ENCODE peak calls at places on chromosome 7, in four cellular contexts. E is A549, F is K562, D is HepG2. I is an unnamed sample.

GRCh38 chr7:150307129-150307528 is 16.0 kb upstream of the LRRC61 start:
- DNase-seq in E (no peak), F (no peak), D (no peak), I (no peak)

GRCh38 chr7:11168622-11169170 is 195.0 kb downstream of the PHF14 start:
- DNase-seq in E (no peak), F (no peak), D (no peak), I (no peak)

GRCh38 chr7:6650086-6650485 is 13.0 kb downstream of the ZNF316 start:
- DNase-seq in E (no peak), F (no peak), D (no peak), I (no peak)

GRCh38 chr7:5525271-5526189 is 101.9 kb upstream of the TNRC18 start:
- DNase-seq in E (peak; percentile 74), F (peak; percentile 27), D (peak; percentile 39), I (peak; percentile 63)

GRCh38 chr7:44057849-44058758 is 7.3 kb downstream of the PGAM2 start:
- DNase-seq in E (no peak), F (no peak), D (no peak), I (no peak)

GRCh38 chr7:97219237-97219636 is 101.7 kb downstream of the SDHAF3 start:
- DNase-seq in E (no peak), F (no peak), D (no peak), I (no peak)

GRCh38 chr7:102096706-102097427 is 189.8 kb upstream of the SH2B2 start:
- DNase-seq in E (no peak), F (no peak), D (no peak), I (no peak)

GRCh38 chr7:157019718-157020451 is 9.4 kb upstream of the MNX1 start:
- DNase-seq in E (no peak), F (no peak), D (no peak), I (no peak)

GRCh38 chr7:78326189-78326588 is 527.6 kb downstream of the PHTF2 start:
- DNase-seq in E (no peak), F (no peak), D (no peak), I (no peak)
- TF ChIP-seq REST in E (no peak), F (no peak), D (no peak), I (no peak)

GRCh38 chr7:74479066-74479781 is 25.5 kb downstream of the GTF2IRD1 start:
- DNase-seq in E (no peak), F (no peak), D (no peak), I (no peak)
- TF ChIP-seq POLR2AphosphoS2 in E (no peak), F (no peak), D (no peak), I (no peak)

GRCh38 chr7:46714904-46715303 is 793.8 kb upstream of the IGFBP3 start:
- DNase-seq in E (no peak), F (no peak), D (no peak), I (no peak)

GRCh38 chr7:46710927-46711326 is 789.9 kb upstream of the IGFBP3 start:
- DNase-seq in E (no peak), F (no peak), D (no peak), I (no peak)

GRCh38 chr7:46716926-46717325 is 795.9 kb upstream of the IGFBP3 start:
- DNase-seq in E (no peak), F (no peak), D (no peak), I (no peak)

GRCh38 chr7:46715579-46715978 is 794.5 kb upstream of the IGFBP3 start:
- DNase-seq in E (no peak), F (no peak), D (no peak), I (no peak)

DNA sequence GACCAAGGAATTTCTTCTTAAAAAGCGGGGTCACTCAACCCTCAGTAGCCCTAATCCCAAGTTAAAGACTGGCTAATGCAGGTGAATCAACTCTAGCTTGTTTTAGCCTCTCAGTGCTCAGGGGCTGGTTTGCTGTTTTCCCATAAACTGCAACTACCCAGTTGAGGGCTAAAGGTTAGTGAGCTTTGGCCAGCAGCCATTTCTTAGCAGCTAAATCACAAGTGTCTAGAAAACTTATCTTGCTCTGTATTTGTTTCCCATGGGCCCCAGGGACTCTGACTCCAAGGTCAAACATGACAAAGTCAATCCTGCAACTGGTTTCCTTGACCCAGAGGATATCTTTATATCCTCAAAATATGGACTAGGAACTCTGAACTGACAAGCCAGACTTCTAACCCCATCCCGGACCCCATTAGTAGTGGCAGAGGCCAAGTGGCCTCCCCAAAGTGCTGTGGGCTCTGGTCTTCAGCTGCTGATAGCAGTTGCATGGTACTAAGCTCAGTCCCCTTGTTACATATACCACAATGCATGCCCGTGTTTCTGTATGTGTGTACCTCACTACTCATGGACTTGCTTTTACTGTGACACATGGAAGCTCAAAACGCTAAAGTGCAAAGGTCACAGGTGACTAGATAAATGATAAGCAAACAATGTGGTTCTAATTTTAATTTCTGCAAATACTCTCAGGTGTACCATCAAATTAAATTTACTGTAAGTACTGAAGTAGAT is 793.0 kb upstream of the IGFBP3 start:
- DNase-seq in E (no peak), F (no peak), D (no peak), I (no peak)
- TF ChIP-seq REST in E (no peak), F (no peak), D (no peak), I (no peak)

GRCh38 chr7:121002-121401 is 71.4 kb upstream of the FAM20C start:
- DNase-seq in E (no peak), F (no peak), D (no peak), I (no peak)
- TF ChIP-seq POLR2AphosphoS2 in E (no peak), F (no peak), D (no peak), I (no peak)

GRCh38 chr7:100100420-100101015 is 679 bp downstream of the MCM7 start:
- DNase-seq in E (peak; percentile 99), F (peak; percentile 98), D (peak; percentile 89), I (peak; percentile 56)
- TF ChIP-seq REST in E (no peak), F (peak; percentile 68), D (no peak), I (no peak)